ENCODE peak calls at places on chromosomes 6 and 20, in six cellular contexts. Z is tibial nerve, N is mammary epithelial cell, E is uterus, R is left lung, J is stomach. S is an unnamed sample.

GRCh38 chr20:44151621-44152416 is 35.2 kb downstream of the JPH2 start:
- DNase-seq in J (no peak), N (peak), Z (no peak), R (no peak), E (peak), S (no peak)

GRCh38 chr20:35801865-35802264 is 30.1 kb downstream of the PHF20 start:
- DNase-seq in R (no peak), N (no peak), Z (no peak), J (no peak), E (no peak), S (no peak)

GRCh38 chr6:106477790-106478189 is 117.3 kb downstream of the CRYBG1 start:
- DNase-seq in J (no peak), Z (no peak), R (no peak), N (no peak), E (no peak), S (no peak)

GRCh38 chr6:150079604-150080003 is 10.7 kb upstream of the ULBP3 start:
- DNase-seq in N (no peak), Z (no peak), R (no peak), E (no peak), J (no peak), S (no peak)

GRCh38 chr20:16803965-16804792 is 56.0 kb downstream of the OTOR start:
- DNase-seq in E (no peak), J (peak), R (peak), Z (peak), N (peak), S (peak)

GRCh38 chr6:18262812-18263560 is 1.3 kb downstream of the DEK start:
- DNase-seq in E (no peak), R (no peak), J (no peak), Z (no peak), N (peak), S (no peak)

GRCh38 chr6:23650676-23651075 is 475.3 kb upstream of the NRSN1 start:
- DNase-seq in R (no peak), Z (no peak), E (no peak), N (no peak), J (no peak), S (no peak)

GRCh38 chr20:45407067-45407745 is 883 bp upstream of the DBNDD2 start:
- DNase-seq in E (peak), N (peak), R (peak), J (peak), Z (peak), S (peak)

GRCh38 chr6:126040826-126041225 is 54.5 kb downstream of the TRMT11 start:
- DNase-seq in R (no peak), E (no peak), N (peak), J (peak), Z (no peak), S (no peak)

GRCh38 chr20:2873747-2874041 is 413 bp downstream of the PTPRA start:
- DNase-seq in J (peak), E (peak), N (no peak), Z (no peak), R (peak), S (peak)

GRCh38 chr6:6712979-6713514 is 124.5 kb downstream of the LY86 start:
- DNase-seq in J (no peak), N (no peak), E (no peak), R (peak), Z (no peak), S (no peak)

GRCh38 chr6:6713660-6714446 is 125.3 kb downstream of the LY86 start:
- DNase-seq in Z (no peak), R (peak), J (no peak), N (no peak), E (no peak), S (peak)

GRCh38 chr6:6714498-6715360 is 126.2 kb downstream of the LY86 start:
- DNase-seq in E (no peak), J (no peak), Z (no peak), R (no peak), N (no peak), S (no peak)

GRCh38 chr6:6711832-6712231 is 123.3 kb downstream of the LY86 start:
- DNase-seq in N (no peak), R (no peak), E (no peak), Z (no peak), J (no peak), S (no peak)

DNA sequence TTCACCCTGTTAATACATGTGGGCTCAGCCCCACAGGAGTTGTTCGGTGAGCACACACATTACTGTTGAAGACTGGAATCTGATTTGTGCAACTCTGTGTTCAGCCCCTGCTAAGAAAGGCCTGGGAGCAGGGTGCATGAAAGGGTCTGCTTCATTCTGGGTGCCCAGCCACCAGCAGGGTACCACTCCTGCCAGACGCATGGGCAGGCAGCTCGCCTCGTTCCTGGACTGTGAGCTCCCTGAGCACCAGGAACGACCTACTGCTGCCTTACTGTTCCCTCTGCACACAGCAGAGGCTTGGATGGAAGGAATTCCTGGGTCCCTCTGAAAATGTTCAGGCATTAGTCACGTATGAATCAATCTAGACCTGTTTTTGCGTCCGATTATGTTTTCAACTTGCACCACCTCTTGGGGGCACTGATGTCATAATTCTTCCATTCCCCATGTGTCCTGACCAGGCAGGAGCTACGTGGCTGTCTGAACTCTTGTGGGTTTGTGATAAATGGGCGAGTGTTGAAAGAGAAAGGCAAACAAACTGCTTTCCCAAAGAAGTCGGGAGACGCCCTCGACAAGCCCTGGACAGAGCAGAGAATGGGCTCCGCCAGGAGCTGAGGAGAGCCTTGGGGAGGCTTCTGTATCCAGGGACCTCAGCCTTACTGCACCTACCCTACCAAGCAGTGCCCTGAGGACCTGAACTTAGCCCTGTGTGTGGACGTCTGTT is 123.9 kb downstream of the LY86 start:
- DNase-seq in R (no peak), E (no peak), Z (no peak), N (peak), J (peak), S (no peak)
- H3K27ac ChIP-seq in R (peak), E (no peak), Z (peak), N (no peak), J (peak), S (no peak)

DNA sequence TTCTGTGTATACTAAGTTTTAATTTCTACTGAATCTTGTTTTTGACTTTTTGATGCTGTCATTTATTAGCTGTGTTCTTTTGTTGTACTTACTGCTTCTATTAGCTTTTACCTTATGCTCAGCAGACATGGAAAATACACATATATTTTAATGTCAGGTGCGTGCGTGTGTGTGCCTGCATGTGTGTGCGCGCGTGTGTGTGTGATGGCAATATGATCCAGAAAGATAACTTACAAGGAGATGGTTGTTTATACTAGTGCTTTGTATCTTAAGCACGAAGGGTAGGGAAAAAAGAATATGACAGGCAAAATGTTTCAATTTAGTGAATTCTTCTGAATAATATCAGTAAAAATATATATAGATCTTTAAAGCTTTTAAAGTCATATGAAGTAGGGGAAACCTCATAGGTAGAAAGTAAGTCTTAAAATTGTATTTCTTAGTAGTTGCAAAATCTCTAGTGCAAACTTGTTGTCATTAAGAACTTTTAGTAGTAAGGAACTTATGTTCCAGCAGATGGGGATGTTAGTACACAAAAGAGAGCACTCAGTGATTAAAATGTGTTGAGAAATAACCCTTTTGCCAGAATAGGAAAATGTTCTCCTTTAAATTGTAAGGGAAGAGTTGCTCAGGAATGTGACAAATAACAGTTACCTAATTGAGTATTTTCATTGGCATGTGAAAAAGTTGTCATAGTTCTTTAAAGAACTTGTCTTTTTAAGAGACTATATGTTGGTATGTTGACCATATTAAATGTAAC is 13.2 kb downstream of the QKI start:
- DNase-seq in E (no peak), Z (no peak), N (peak), R (no peak), J (no peak), S (no peak)
- TF ChIP-seq CTCF in E (peak), Z (no peak), N (peak), R (peak), J (no peak), S (peak)

GRCh38 chr6:27470023-27470422 is 2.9 kb downstream of the ZNF184 start:
- DNase-seq in R (no peak), Z (no peak), J (no peak), E (no peak), N (no peak), S (no peak)
- H3K4me3 ChIP-seq in R (no peak), Z (no peak), J (no peak), E (no peak), N (no peak), S (no peak)

GRCh38 chr6:166954118-166954713 is 2.1 kb downstream of the RNASET2 start:
- DNase-seq in Z (no peak), N (no peak), R (no peak), E (no peak), J (no peak), S (no peak)

GRCh38 chr6:166957087-166957804 is 896 bp upstream of the RNASET2 start:
- DNase-seq in J (peak), Z (peak), N (no peak), E (peak), R (peak), S (peak)

GRCh38 chr6:166955121-166955864 is 1.1 kb downstream of the RNASET2 start:
- DNase-seq in R (peak), J (peak), E (no peak), Z (peak), N (no peak), S (peak)

GRCh38 chr6:166956444-166957086 is at the start of gene RNASET2:
- DNase-seq in N (peak), E (peak), Z (peak), J (peak), R (peak), S (peak)

DNA sequence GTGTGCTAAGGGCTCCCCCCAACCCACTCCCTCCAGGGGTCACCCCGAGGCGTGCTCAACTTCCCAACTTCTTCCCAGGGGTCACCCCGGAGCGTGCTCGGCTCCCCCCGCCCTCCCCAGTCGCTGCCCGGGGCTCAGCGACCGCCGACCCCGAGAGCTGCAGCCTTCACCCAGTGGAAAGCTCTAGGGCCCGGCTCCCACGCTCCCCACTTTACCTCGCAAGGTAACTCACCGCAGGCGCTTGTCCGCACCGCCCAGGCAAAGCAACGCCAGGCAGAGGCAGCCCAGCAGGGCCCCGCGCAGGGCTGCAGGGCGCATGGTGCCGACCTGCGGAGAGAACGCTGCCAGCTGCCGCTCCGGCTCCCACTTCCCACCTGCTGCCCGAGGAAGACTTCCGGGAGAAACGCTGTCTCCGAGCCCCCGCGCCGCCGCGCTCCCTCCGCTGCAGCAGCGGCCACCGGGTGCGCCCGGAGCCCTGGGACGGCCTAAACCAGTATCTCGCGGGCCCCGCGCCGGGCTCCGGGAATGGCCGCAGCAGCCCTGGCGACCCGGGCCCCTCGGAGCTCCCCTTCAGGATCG is 396 bp downstream of the RNASET2 start:
- DNase-seq in R (no peak), J (peak), Z (no peak), N (no peak), E (no peak), S (peak)
- H3K27ac ChIP-seq in R (peak), J (peak), Z (peak), N (no peak), E (peak), S (no peak)

DNA sequence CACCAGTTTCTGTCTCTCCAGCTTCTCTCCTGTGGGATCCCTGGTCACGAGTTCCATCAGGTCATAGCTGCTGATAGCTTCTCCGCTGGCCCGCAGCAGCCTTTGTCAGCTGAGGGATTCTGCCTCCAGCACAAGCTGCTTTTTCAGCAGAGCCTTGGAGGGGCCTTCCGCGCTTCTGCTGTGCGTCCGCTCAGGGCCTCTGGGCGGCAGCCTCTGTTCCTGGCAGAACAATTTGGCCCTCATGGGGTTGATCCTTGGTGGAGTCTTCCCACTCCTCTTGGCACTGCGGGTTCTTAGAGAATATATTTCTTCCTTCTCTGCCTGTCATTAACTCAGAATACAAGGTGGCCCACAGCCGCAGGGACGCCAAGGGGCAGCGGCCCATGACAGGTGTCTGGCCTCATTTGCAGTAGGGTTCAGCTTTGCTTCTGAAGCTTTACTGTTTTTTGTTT is 158.8 kb downstream of the DTNBP1 start:
- DNase-seq in J (no peak), E (peak), R (no peak), Z (peak), N (no peak), S (peak)
- TF ChIP-seq CTCF in J (no peak), E (peak), R (no peak), Z (peak), N (no peak), S (peak)

GRCh38 chr20:62776692-62777527 is 19.4 kb upstream of the MRGBP start:
- DNase-seq in N (peak), J (peak), Z (no peak), R (no peak), E (no peak), S (no peak)

GRCh38 chr20:62774762-62775161 is 21.5 kb upstream of the MRGBP start:
- DNase-seq in N (no peak), R (peak), Z (no peak), E (no peak), J (no peak), S (no peak)

GRCh38 chr20:62777528-62777830 is 18.8 kb upstream of the MRGBP start:
- DNase-seq in R (no peak), N (no peak), E (no peak), Z (no peak), J (no peak), S (no peak)

GRCh38 chr20:62775206-62775605 is 21.1 kb upstream of the MRGBP start:
- DNase-seq in N (no peak), R (peak), E (no peak), Z (no peak), J (no peak), S (no peak)

GRCh38 chr20:62776035-62776691 is 20.1 kb upstream of the MRGBP start:
- DNase-seq in R (peak), N (no peak), J (no peak), Z (no peak), E (no peak), S (no peak)
- H3K4me3 ChIP-seq in R (no peak), N (no peak), J (no peak), Z (no peak), E (no peak), S (no peak)

DNA sequence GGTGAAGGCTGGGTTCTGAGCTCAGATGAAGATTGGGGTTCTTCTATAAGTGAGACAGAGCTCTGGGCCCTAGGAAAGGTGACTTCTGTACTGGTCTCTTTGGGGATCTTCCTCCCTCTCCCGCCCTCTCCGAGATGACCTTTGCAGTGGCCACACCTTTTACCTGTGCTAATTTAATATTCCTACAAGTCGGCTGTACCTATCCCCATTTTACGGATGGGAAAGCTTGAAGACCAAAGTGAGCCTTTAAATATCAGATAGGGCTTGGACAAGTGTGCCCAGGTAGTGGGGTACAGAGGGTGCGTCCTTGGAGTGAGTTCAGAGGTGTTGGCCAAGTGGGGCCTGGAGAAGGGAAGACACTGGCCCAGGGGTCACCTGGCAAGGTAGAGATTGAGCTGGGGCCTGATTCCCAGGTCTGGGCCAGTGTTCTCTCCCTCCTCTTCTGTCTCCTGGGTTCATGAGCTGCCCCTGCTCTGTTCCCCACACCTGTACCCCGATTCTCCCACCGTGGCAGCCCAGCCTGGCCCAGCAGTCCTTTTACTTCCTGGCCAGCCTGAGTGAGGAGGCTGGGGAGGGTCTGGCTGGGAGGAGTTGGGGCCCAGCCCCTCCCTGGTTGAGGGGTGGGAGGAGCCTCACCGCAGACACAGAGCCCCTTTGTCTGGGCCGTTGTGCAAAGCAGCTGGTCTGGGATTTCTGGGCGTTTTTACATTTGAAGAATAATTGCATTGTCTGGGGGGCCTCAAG is 152.1 kb upstream of the RNF24 start:
- DNase-seq in Z (no peak), N (no peak), J (no peak), R (no peak), E (no peak), S (no peak)
- H3K27ac ChIP-seq in Z (peak), N (no peak), J (no peak), R (no peak), E (no peak), S (no peak)

DNA sequence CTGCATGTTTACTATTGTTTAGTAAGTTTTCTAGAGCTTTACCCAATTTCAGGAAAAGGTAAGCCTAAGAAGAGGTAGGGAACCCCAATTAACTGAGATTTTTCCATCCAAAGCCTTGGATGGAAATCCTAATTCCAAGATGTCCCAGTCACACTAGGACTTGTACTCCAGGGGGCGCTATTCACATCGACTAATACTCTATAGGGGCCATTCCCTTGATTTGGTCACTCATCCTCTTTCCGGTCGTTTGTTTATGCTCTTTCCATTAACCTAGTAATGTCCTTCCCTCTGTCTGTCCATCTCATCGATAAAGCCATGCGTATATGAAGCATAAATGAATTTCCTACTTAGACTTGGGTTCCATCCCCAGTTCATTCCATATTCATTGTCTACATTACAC is 80.8 kb upstream of the FUCA2 start:
- DNase-seq in J (no peak), N (no peak), R (no peak), Z (no peak), E (no peak), S (no peak)
- TF ChIP-seq CTCF in J (no peak), N (peak), R (peak), Z (no peak), E (no peak), S (peak)

GRCh38 chr6:139641412-139641811 is 267.0 kb upstream of the CITED2 start:
- DNase-seq in Z (no peak), E (no peak), R (no peak), N (no peak), J (no peak), S (no peak)
- H3K4me3 ChIP-seq in Z (no peak), E (no peak), R (no peak), N (no peak), J (no peak), S (no peak)

GRCh38 chr20:10554285-10554684 is 119.2 kb downstream of the SLX4IP start:
- DNase-seq in J (no peak), R (no peak), Z (no peak), E (no peak), N (no peak), S (no peak)

GRCh38 chr20:10557685-10558084 is 116.1 kb downstream of the JAG1 start:
- DNase-seq in R (no peak), J (no peak), Z (no peak), E (no peak), N (peak), S (no peak)

GRCh38 chr20:10556519-10557083 is 117.2 kb downstream of the JAG1 start:
- DNase-seq in N (no peak), E (no peak), R (no peak), J (no peak), Z (no peak), S (no peak)

GRCh38 chr20:10555393-10555792 is 118.4 kb downstream of the JAG1 start:
- DNase-seq in N (no peak), E (no peak), Z (no peak), J (no peak), R (no peak), S (no peak)

DNA sequence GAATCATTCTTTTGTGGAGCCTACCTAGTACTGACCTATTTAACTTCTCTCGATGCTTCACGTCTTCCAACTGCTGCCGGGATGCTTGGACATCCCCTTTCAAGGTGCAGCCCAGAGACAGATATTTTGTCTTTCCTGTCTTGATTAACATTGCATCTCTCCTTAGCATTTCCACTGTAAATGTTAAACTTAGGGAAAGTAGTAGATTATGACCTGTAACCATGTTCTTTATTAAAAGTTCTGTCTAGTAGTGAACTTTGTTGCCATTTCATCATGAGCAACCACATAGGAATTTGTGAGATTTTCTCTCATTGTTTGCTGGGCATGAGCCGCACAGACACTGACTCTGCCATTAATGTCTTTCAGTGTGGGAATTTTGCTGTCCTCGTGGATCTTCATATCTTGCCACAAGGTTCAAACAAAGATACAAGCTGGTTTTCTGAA is 117.9 kb downstream of the JAG1 start:
- DNase-seq in E (no peak), J (no peak), R (no peak), Z (no peak), N (peak), S (no peak)
- H3K27ac ChIP-seq in E (peak), J (no peak), R (no peak), Z (peak), N (peak), S (no peak)

S was measured in psoas muscle.